ENCODE peak calls at places on chromosomes 2 and 18, in seven cellular contexts. One of them, this sample, is unnamed.

GRCh38 chr2:220665108-220665471 is 907.0 kb downstream of the EPHA4 start:
- DNase-seq in fibroblast of lung: no peak
- DNase-seq in NCI-H460: no peak
- DNase-seq in bronchial epithelial cell: no peak
- DNase-seq in cerebellum: no peak
- DNase-seq in MCF 10A: no peak
- DNase-seq in upper lobe of left lung: no peak
- DNase-seq in this sample: no peak

GRCh38 chr2:157262248-157262647 is 4.7 kb downstream of the GALNT5 start:
- DNase-seq in MCF 10A: no peak
- DNase-seq in cerebellum: no peak
- DNase-seq in NCI-H460: no peak
- DNase-seq in upper lobe of left lung: no peak
- DNase-seq in fibroblast of lung: no peak
- DNase-seq in bronchial epithelial cell: no peak
- DNase-seq in this sample: no peak

GRCh38 chr2:102187191-102188150 is 648 bp downstream of the IL1RL2 start:
- DNase-seq in upper lobe of left lung: peak; percentile 89
- DNase-seq in cerebellum: no peak
- DNase-seq in bronchial epithelial cell: no peak
- DNase-seq in NCI-H460: no peak
- DNase-seq in MCF 10A: no peak
- DNase-seq in fibroblast of lung: peak; percentile 59
- DNase-seq in this sample: peak; percentile 33

GRCh38 chr2:109126501-109126860 is 2.5 kb upstream of the SH3RF3 start:
- DNase-seq in bronchial epithelial cell: peak; percentile 61
- DNase-seq in upper lobe of left lung: no peak
- DNase-seq in NCI-H460: no peak
- DNase-seq in fibroblast of lung: peak; percentile 89
- DNase-seq in cerebellum: no peak
- DNase-seq in MCF 10A: peak; percentile 90
- DNase-seq in this sample: peak; percentile 71

GRCh38 chr2:55923091-55923977 is at the start of gene EFEMP1:
- DNase-seq in upper lobe of left lung: peak; percentile 92
- DNase-seq in fibroblast of lung: peak; percentile 68
- DNase-seq in bronchial epithelial cell: peak; percentile 66
- DNase-seq in cerebellum: peak; percentile 5
- DNase-seq in NCI-H460: peak; percentile 70
- DNase-seq in MCF 10A: peak; percentile 83
- DNase-seq in this sample: peak; percentile 79

GRCh38 chr2:328761-329160 is 40.9 kb upstream of the ALKAL2 start:
- DNase-seq in fibroblast of lung: no peak
- DNase-seq in NCI-H460: no peak
- DNase-seq in upper lobe of left lung: no peak
- DNase-seq in bronchial epithelial cell: no peak
- DNase-seq in cerebellum: no peak
- DNase-seq in MCF 10A: peak; percentile 61
- DNase-seq in this sample: peak; percentile 11

GRCh38 chr2:235052514-235053354 is 100.9 kb downstream of the SH3BP4 start:
- DNase-seq in MCF 10A: no peak
- DNase-seq in upper lobe of left lung: peak; percentile 71
- DNase-seq in cerebellum: no peak
- DNase-seq in fibroblast of lung: no peak
- DNase-seq in NCI-H460: no peak
- DNase-seq in bronchial epithelial cell: no peak
- DNase-seq in this sample: no peak

GRCh38 chr2:148509703-148510036 is 134.9 kb upstream of the EPC2 start:
- DNase-seq in NCI-H460: no peak
- DNase-seq in MCF 10A: no peak
- DNase-seq in cerebellum: no peak
- DNase-seq in upper lobe of left lung: no peak
- DNase-seq in bronchial epithelial cell: no peak
- DNase-seq in fibroblast of lung: no peak
- DNase-seq in this sample: no peak

GRCh38 chr2:205975082-205975949 is 110.7 kb downstream of the INO80D start:
- DNase-seq in NCI-H460: no peak
- DNase-seq in fibroblast of lung: peak; percentile 75
- DNase-seq in MCF 10A: no peak
- DNase-seq in upper lobe of left lung: no peak
- DNase-seq in cerebellum: no peak
- DNase-seq in bronchial epithelial cell: no peak
- DNase-seq in this sample: no peak

GRCh38 chr2:172709566-172710291 is 25.9 kb upstream of the RAPGEF4 start:
- DNase-seq in cerebellum: no peak
- DNase-seq in upper lobe of left lung: no peak
- DNase-seq in bronchial epithelial cell: no peak
- DNase-seq in MCF 10A: no peak
- DNase-seq in fibroblast of lung: no peak
- DNase-seq in NCI-H460: peak; percentile 51
- DNase-seq in this sample: no peak

GRCh38 chr2:48114256-48114655 is 208.0 kb upstream of the FBXO11 start:
- DNase-seq in fibroblast of lung: peak; percentile 92
- DNase-seq in upper lobe of left lung: no peak
- DNase-seq in MCF 10A: peak; percentile 81
- DNase-seq in bronchial epithelial cell: peak; percentile 98
- DNase-seq in cerebellum: no peak
- DNase-seq in NCI-H460: peak; percentile 74
- DNase-seq in this sample: peak; percentile 98

GRCh38 chr18:67379991-67380390 is 136.5 kb downstream of the DSEL start:
- DNase-seq in fibroblast of lung: peak; percentile 52
- DNase-seq in cerebellum: no peak
- DNase-seq in NCI-H460: no peak
- DNase-seq in MCF 10A: no peak
- DNase-seq in bronchial epithelial cell: no peak
- DNase-seq in upper lobe of left lung: no peak
- DNase-seq in this sample: no peak

GRCh38 chr2:94876523-94876863 is 5.3 kb downstream of the TEKT4 start:
- DNase-seq in MCF 10A: no peak
- DNase-seq in NCI-H460: no peak
- DNase-seq in upper lobe of left lung: no peak
- DNase-seq in cerebellum: no peak
- DNase-seq in fibroblast of lung: no peak
- DNase-seq in bronchial epithelial cell: no peak
- DNase-seq in this sample: no peak

GRCh38 chr2:12556762-12557161 is 160.0 kb upstream of the TRIB2 start:
- DNase-seq in fibroblast of lung: peak; percentile 71
- DNase-seq in MCF 10A: peak; percentile 58
- DNase-seq in bronchial epithelial cell: peak; percentile 46
- DNase-seq in upper lobe of left lung: no peak
- DNase-seq in NCI-H460: no peak
- DNase-seq in cerebellum: no peak
- DNase-seq in this sample: peak; percentile 39

GRCh38 chr2:223100061-223100511 is 48.1 kb downstream of the KCNE4 start:
- DNase-seq in cerebellum: no peak
- DNase-seq in NCI-H460: no peak
- DNase-seq in bronchial epithelial cell: no peak
- DNase-seq in upper lobe of left lung: no peak
- DNase-seq in fibroblast of lung: peak; percentile 73
- DNase-seq in MCF 10A: no peak
- DNase-seq in this sample: no peak

GRCh38 chr2:127040169-127040568 is 66.8 kb downstream of the BIN1 start:
- DNase-seq in upper lobe of left lung: no peak
- DNase-seq in cerebellum: no peak
- DNase-seq in bronchial epithelial cell: no peak
- DNase-seq in fibroblast of lung: no peak
- DNase-seq in MCF 10A: no peak
- DNase-seq in NCI-H460: no peak
- DNase-seq in this sample: no peak

GRCh38 chr2:226984461-226985226 is 148.8 kb downstream of the RHBDD1 start:
- DNase-seq in fibroblast of lung: no peak
- DNase-seq in cerebellum: peak; percentile 7
- DNase-seq in bronchial epithelial cell: no peak
- DNase-seq in upper lobe of left lung: no peak
- DNase-seq in MCF 10A: no peak
- DNase-seq in NCI-H460: no peak
- DNase-seq in this sample: no peak

GRCh38 chr18:58682429-58683069 is 11.3 kb downstream of the MALT1 start:
- DNase-seq in fibroblast of lung: peak; percentile 84
- DNase-seq in bronchial epithelial cell: peak; percentile 80
- DNase-seq in upper lobe of left lung: no peak
- DNase-seq in NCI-H460: peak; percentile 23
- DNase-seq in MCF 10A: peak; percentile 94
- DNase-seq in cerebellum: no peak
- DNase-seq in this sample: peak; percentile 83

GRCh38 chr2:96146881-96147592 is 1.8 kb upstream of the DUSP2 start:
- DNase-seq in upper lobe of left lung: no peak
- DNase-seq in bronchial epithelial cell: peak; percentile 29
- DNase-seq in MCF 10A: peak; percentile 29
- DNase-seq in fibroblast of lung: no peak
- DNase-seq in cerebellum: no peak
- DNase-seq in NCI-H460: no peak
- DNase-seq in this sample: no peak

GRCh38 chr2:235170536-235171510 is 219.0 kb downstream of the SH3BP4 start:
- DNase-seq in upper lobe of left lung: no peak
- DNase-seq in fibroblast of lung: peak; percentile 28
- DNase-seq in MCF 10A: peak; percentile 77
- DNase-seq in bronchial epithelial cell: peak; percentile 61
- DNase-seq in cerebellum: no peak
- DNase-seq in NCI-H460: peak; percentile 93
- DNase-seq in this sample: peak; percentile 74

This sample was measured in epithelial cell of esophagus.